ENCODE peak calls at places on chromosomes 7 and 10, in eight cellular contexts. V is PC-9, Z is cardiac muscle cell, S is GM23338, N is A673, D is endothelial cell of umbilical vein, L is spleen, E is neural progenitor cell. K is an unnamed sample. For H3K27me3, the result is how much of the 10 kb centered on the place peaks cover.

GRCh38 chr7:151068069-151068773 is 8.8 kb downstream of the SLC4A2 start:
- DNase-seq in L (no peak), E (no peak), V (no peak), D (no peak), N (no peak), S (peak), Z (no peak), K (no peak)

GRCh38 chr7:36161996-36162395 is 8.9 kb downstream of the EEPD1 start:
- DNase-seq in L (no peak), Z (no peak), E (peak), S (no peak), D (no peak), V (peak), N (peak), K (no peak)

GRCh38 chr10:125977206-125977605 is 80.8 kb downstream of the FANK1 start:
- DNase-seq in L (no peak), S (peak), E (peak), N (peak), Z (no peak), D (no peak), V (no peak), K (no peak)

GRCh38 chr7:50717186-50717585 is 65.5 kb downstream of the GRB10 start:
- DNase-seq in V (no peak), S (no peak), Z (no peak), N (no peak), D (no peak), L (no peak), E (no peak), K (no peak)

GRCh38 chr7:91264083-91264923 is at the start of gene FZD1:
- DNase-seq in E (peak), L (peak), S (peak), D (peak), Z (peak), V (peak), N (peak), K (peak)

GRCh38 chr10:2097937-2098336 is 360.6 kb upstream of the ADARB2 start:
- DNase-seq in Z (no peak), N (no peak), D (no peak), S (no peak), L (no peak), E (no peak), V (no peak), K (no peak)

GRCh38 chr10:43594944-43595589 is 11.2 kb upstream of the ZNF485 start:
- DNase-seq in N (no peak), Z (no peak), L (no peak), S (no peak), V (no peak), E (no peak), D (peak), K (no peak)

GRCh38 chr10:47268696-47269095 is 31.3 kb upstream of the GDF10 start:
- DNase-seq in L (no peak), Z (no peak), V (no peak), S (peak), D (no peak), N (no peak), E (no peak), K (no peak)

GRCh38 chr7:91892099-91892788 is 11.7 kb upstream of the MTERF1 start:
- DNase-seq in V (no peak), Z (no peak), L (no peak), D (no peak), E (peak), S (no peak), N (no peak), K (no peak)

GRCh38 chr7:617614-618538 is 98.2 kb upstream of the PDGFA start:
- DNase-seq in Z (no peak), D (no peak), E (no peak), L (peak), S (no peak), N (no peak), V (no peak), K (no peak)

GRCh38 chr10:34092891-34093290 is 722.2 kb downstream of the PARD3 start:
- DNase-seq in V (no peak), L (no peak), S (no peak), Z (no peak), N (no peak), E (no peak), D (no peak), K (no peak)

GRCh38 chr7:74051629-74052410 is 23.8 kb downstream of the ELN start:
- DNase-seq in Z (peak), V (peak), S (peak), D (no peak), L (peak), E (peak), N (no peak), K (peak)

GRCh38 chr7:46786221-46786951 is 795.5 kb downstream of the TNS3 start:
- DNase-seq in V (peak), Z (no peak), D (no peak), E (no peak), S (peak), L (no peak), N (peak), K (no peak)

GRCh38 chr7:43625453-43625852 is 42.5 kb downstream of the STK17A start:
- DNase-seq in V (no peak), L (no peak), Z (no peak), S (no peak), N (no peak), E (no peak), D (no peak), K (no peak)

GRCh38 chr7:55156919-55157318 is 138.1 kb downstream of the EGFR start:
- DNase-seq in Z (no peak), D (no peak), N (no peak), L (peak), E (peak), S (peak), V (no peak), K (no peak)

GRCh38 chr10:126068357-126068756 is 172.0 kb downstream of the FANK1 start:
- DNase-seq in Z (no peak), S (no peak), V (no peak), E (no peak), D (no peak), L (no peak), N (no peak), K (no peak)

GRCh38 chr7:77657427-77658331 is 38.6 kb upstream of the RSBN1L start:
- DNase-seq in N (peak), S (peak), V (no peak), L (no peak), Z (peak), E (peak), D (peak), K (no peak)

GRCh38 chr7:152395115-152395514 is 40.7 kb downstream of the KMT2C start:
- DNase-seq in S (no peak), E (no peak), N (no peak), L (no peak), D (no peak), V (no peak), Z (no peak), K (no peak)

GRCh38 chr10:31101123-31101522 is 69.5 kb upstream of the ZNF438 start:
- DNase-seq in E (no peak), D (peak), S (no peak), L (no peak), Z (no peak), V (peak), N (no peak), K (no peak)

GRCh38 chr7:55157347-55158105 is 138.7 kb downstream of the EGFR start:
- DNase-seq in E (peak), N (no peak), V (no peak), Z (peak), L (peak), D (no peak), S (no peak), K (no peak)

GRCh38 chr7:100745184-100745583 is 11.8 kb downstream of the ZAN start:
- DNase-seq in Z (no peak), N (peak), D (peak), S (peak), E (no peak), L (peak), V (no peak), K (no peak)

GRCh38 chr10:69756279-69756678 is 45.4 kb upstream of the COL13A1 start:
- DNase-seq in L (no peak), D (no peak), S (no peak), E (no peak), Z (no peak), V (no peak), N (no peak), K (no peak)

GRCh38 chr7:23114854-23115253 is 9.3 kb downstream of the KLHL7 start:
- DNase-seq in N (no peak), Z (no peak), S (no peak), V (no peak), E (no peak), L (no peak), D (no peak), K (no peak)

GRCh38 chr7:1665721-1666250 is 4.3 kb upstream of the ELFN1 start:
- DNase-seq in S (peak), L (peak), N (peak), D (no peak), E (peak), Z (peak), V (peak), K (no peak)

GRCh38 chr10:127905623-127906261 is 1.2 kb upstream of the PTPRE start:
- DNase-seq in D (no peak), V (no peak), S (no peak), Z (no peak), L (no peak), E (no peak), N (no peak), K (no peak)

GRCh38 chr7:137962875-137963507 is 38.9 kb downstream of the CREB3L2 start:
- DNase-seq in N (no peak), L (no peak), D (no peak), E (no peak), S (no peak), Z (no peak), V (peak), K (no peak)

GRCh38 chr7:132757778-132758177 is 181.5 kb upstream of the PLXNA4 start:
- DNase-seq in Z (no peak), N (no peak), E (no peak), D (no peak), L (no peak), V (no peak), S (no peak), K (no peak)

GRCh38 chr7:31724696-31725095 is 37.7 kb downstream of the PPP1R17 start:
- DNase-seq in V (no peak), L (no peak), N (peak), D (peak), Z (no peak), S (no peak), E (no peak), K (no peak)

GRCh38 chr10:113038183-113038582 is 88.1 kb downstream of the TCF7L2 start:
- DNase-seq in Z (no peak), N (no peak), V (no peak), D (no peak), E (no peak), L (no peak), S (no peak), K (no peak)
- H3K27me3 ChIP-seq in Z (under half), N (under half), V (under half), D (under half), E (under half), L (under half), S (under half), K (under half)

GRCh38 chr7:34389332-34390078 is 268.5 kb upstream of the NPSR1 start:
- DNase-seq in Z (no peak), E (no peak), V (no peak), N (no peak), S (peak), D (no peak), L (no peak), K (no peak)
- H3K4me3 ChIP-seq in Z (no peak), E (no peak), V (no peak), N (no peak), S (no peak), D (no peak), L (no peak), K (no peak)

DNA sequence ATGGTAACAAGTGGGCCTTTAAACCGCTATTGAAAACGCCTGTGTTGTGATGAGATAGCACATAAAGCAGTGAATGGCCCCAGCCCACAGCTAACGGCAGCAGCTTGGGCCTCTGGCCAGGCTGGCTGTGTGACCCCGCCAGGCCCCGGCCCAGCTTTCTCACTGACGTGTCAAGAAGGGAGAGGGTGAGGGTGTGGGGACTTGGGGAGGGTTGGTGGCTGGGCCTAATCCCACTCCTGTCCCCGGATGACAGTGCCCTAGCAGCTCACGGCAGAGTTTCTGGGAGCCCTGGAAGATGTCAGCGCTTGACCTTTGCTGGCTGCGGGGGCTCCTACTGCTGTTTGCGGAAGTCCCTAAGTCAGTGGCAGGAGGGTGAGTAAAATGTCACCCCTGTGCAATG is 88.9 kb upstream of the SHH start:
- DNase-seq in Z (no peak), V (no peak), E (no peak), L (peak), D (no peak), N (no peak), S (no peak), K (no peak)
- H3K27me3 ChIP-seq in Z (under half), V (under half), E (under half), L (under half), D (under half), N (half or more), S (under half), K (under half)

GRCh38 chr7:66725843-66726242 is 14.7 kb upstream of the RABGEF1 start:
- DNase-seq in Z (no peak), S (no peak), E (no peak), D (no peak), V (no peak), L (no peak), N (no peak), K (no peak)

GRCh38 chr7:66720571-66720970 is 20.0 kb upstream of the RABGEF1 start:
- DNase-seq in E (no peak), N (no peak), V (no peak), L (no peak), D (no peak), S (no peak), Z (no peak), K (no peak)
- H3K4me3 ChIP-seq in E (no peak), N (no peak), V (no peak), L (no peak), D (no peak), S (no peak), Z (no peak), K (no peak)

GRCh38 chr10:78372806-78373205 is 339.1 kb downstream of the RPS24 start:
- DNase-seq in N (no peak), L (peak), Z (no peak), V (no peak), E (no peak), D (no peak), S (no peak), K (no peak)
- H3K27me3 ChIP-seq in N (under half), L (under half), Z (under half), V (under half), E (under half), D (under half), S (under half), K (under half)